ENCODE peak calls at places on chromosomes 3 and 15, in eight cellular contexts. J is uterus, Z is A549, N is Peyer's patch, X is heart left ventricle, V is adrenal gland, M is GM12878, B is IMR-90. W is an unnamed sample.

GRCh38 chr3:127796751-127797150 is 25.6 kb downstream of the MGLL start:
- DNase-seq in J (no peak), Z (no peak), N (no peak), X (no peak), V (no peak), M (no peak), B (no peak), W (no peak)

GRCh38 chr3:151403246-151403645 is 18.7 kb upstream of the P2RY12 start:
- DNase-seq in J (no peak), Z (no peak), N (no peak), X (no peak), V (no peak), M (no peak), B (peak), W (no peak)

GRCh38 chr3:71402872-71403271 is 180.7 kb downstream of the FOXP1 start:
- DNase-seq in J (no peak), Z (no peak), N (no peak), X (no peak), V (no peak), M (no peak), B (no peak), W (no peak)

GRCh38 chr3:125357032-125357658 is 18.0 kb downstream of the ZNF148 start:
- DNase-seq in J (no peak), Z (peak), N (peak), X (peak), V (peak), M (no peak), B (peak), W (no peak)

GRCh38 chr15:99424978-99425665 is 140.7 kb upstream of the MEF2A start:
- DNase-seq in J (peak), Z (no peak), N (no peak), X (no peak), V (peak), M (no peak), B (peak), W (no peak)

GRCh38 chr3:28590216-28590615 is 241.6 kb upstream of the AZI2 start:
- DNase-seq in J (no peak), Z (no peak), N (no peak), X (no peak), V (no peak), M (no peak), B (peak), W (no peak)

GRCh38 chr15:62534996-62535395 is 369.9 kb upstream of the C2CD4B start:
- DNase-seq in J (no peak), Z (no peak), N (no peak), X (no peak), V (no peak), M (no peak), B (no peak), W (no peak)

GRCh38 chr3:52456169-52456799 is 880 bp downstream of the NISCH start:
- DNase-seq in J (no peak), Z (no peak), N (no peak), X (peak), V (peak), M (no peak), B (peak), W (no peak)

GRCh38 chr3:181292984-181293383 is 303.4 kb upstream of the DNAJC19 start:
- DNase-seq in J (no peak), Z (no peak), N (no peak), X (no peak), V (no peak), M (no peak), B (peak), W (no peak)

GRCh38 chr15:71002321-71002720 is 109.7 kb downstream of the LRRC49 start:
- DNase-seq in J (no peak), Z (no peak), N (no peak), X (no peak), V (no peak), M (no peak), B (peak), W (no peak)

DNA sequence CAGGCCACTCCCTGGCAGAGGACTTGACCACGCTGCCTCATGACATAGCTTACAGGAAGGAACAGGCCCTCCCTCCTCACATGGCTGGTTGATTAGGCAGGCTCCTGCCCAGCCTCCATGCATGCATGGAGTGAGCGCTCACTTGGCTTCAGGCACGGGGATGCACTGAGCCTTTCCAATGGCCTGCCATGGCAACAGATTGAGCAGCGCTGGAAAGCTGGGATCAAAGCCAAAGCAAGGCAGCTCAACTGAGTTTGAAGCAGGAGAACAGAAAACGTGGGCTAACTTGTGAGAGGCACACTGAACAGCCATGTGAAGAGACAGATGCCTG is 5.9 kb upstream of the GRAMD2A start:
- DNase-seq in J (no peak), Z (peak), N (no peak), X (peak), V (peak), M (no peak), B (peak), W (no peak)
- TF ChIP-seq POLR2A in J (no peak), Z (no peak), N (no peak), X (no peak), V (no peak), M (no peak), B (no peak), W (no peak)

DNA sequence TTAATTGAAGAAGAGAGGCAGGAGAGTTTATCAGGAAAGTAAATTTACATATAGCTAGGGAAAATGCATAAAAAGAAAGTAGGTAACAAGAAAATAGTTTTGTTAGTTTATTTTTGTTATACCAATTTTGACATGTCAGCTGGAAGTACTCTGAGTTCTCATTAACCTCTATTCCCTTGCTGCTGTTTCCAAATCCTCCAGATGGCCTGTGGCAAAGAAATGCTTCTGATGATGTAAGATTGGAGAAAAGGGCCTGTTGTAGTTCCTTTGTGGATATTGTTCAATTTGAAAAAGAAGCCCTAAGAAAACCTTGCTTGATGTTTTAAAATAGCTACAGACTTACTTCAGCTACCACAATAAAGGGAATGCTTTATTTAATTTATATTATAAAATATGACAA is 192.9 kb upstream of the SLITRK3 start:
- DNase-seq in J (no peak), Z (no peak), N (no peak), X (no peak), V (no peak), M (no peak), B (no peak), W (no peak)
- TF ChIP-seq POLR2A in J (no peak), Z (no peak), N (no peak), X (no peak), V (no peak), M (no peak), B (no peak), W (no peak)

GRCh38 chr3:141412087-141412935 is 44.0 kb downstream of the ZBTB38 start:
- DNase-seq in J (peak), Z (peak), N (peak), X (peak), V (peak), M (no peak), B (peak), W (no peak)
- TF ChIP-seq POLR2A in J (no peak), Z (no peak), N (no peak), X (no peak), V (peak), M (peak), B (peak), W (no peak)

GRCh38 chr3:160435747-160436146 is 13.8 kb downstream of the TRIM59 start:
- DNase-seq in J (no peak), Z (no peak), N (no peak), X (no peak), V (no peak), M (no peak), B (no peak), W (no peak)
- TF ChIP-seq POLR2A in J (no peak), Z (no peak), N (no peak), X (no peak), V (no peak), M (no peak), B (no peak), W (no peak)

GRCh38 chr3:96779810-96780209 is 34.6 kb upstream of the EPHA6 start:
- DNase-seq in J (no peak), Z (no peak), N (no peak), X (no peak), V (no peak), M (no peak), B (no peak), W (no peak)

GRCh38 chr3:96776818-96777217 is 37.6 kb upstream of the EPHA6 start:
- DNase-seq in J (no peak), Z (no peak), N (no peak), X (no peak), V (no peak), M (no peak), B (no peak), W (no peak)
- TF ChIP-seq POLR2A in J (no peak), Z (no peak), N (no peak), X (no peak), V (no peak), M (no peak), B (no peak), W (no peak)

GRCh38 chr3:25664066-25664809 is 469 bp downstream of the TOP2B start:
- DNase-seq in J (peak), Z (peak), N (peak), X (peak), V (peak), M (no peak), B (peak), W (no peak)
- TF ChIP-seq POLR2A in J (no peak), Z (peak), N (no peak), X (no peak), V (no peak), M (peak), B (peak), W (no peak)

GRCh38 chr3:194134757-194135515 is 1.0 kb upstream of the HES1 start:
- DNase-seq in J (peak), Z (peak), N (peak), X (peak), V (peak), M (peak), B (peak), W (peak)

GRCh38 chr3:194133661-194134230 is 2.2 kb upstream of the HES1 start:
- DNase-seq in J (peak), Z (peak), N (peak), X (peak), V (peak), M (no peak), B (peak), W (no peak)

GRCh38 chr3:194132465-194133358 is 3.2 kb upstream of the HES1 start:
- DNase-seq in J (no peak), Z (peak), N (no peak), X (no peak), V (no peak), M (no peak), B (no peak), W (no peak)

GRCh38 chr3:194135516-194135805 is 487 bp upstream of the HES1 start:
- DNase-seq in J (no peak), Z (no peak), N (no peak), X (no peak), V (no peak), M (no peak), B (no peak), W (no peak)

DNA sequence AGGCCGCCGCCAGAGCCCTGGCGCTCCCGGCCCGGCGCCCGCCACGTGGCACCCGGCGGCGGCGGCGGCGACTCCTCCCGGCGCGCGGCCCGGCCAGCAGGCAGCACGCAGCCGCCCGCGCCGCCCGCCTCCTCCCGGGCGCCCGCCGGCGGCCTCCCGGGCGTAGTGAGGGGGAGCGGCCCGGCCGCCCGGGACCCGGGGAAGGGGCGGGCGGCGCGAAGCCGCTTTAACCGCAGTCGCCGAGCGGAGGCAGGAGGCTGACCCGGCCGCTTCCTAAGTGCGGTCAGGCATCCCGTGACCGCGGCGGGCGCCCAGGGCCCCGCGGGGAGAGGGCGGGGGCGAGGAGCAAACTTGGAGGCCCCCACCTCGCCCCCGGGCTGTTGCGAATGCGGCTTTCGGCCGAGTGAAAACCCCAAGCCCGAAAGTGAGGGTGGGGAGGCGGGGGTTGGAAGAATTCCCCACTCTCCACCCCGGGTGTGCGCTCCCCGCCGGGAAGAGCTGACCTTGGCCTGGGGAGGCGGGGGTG is 1.7 kb upstream of the HES1 start:
- DNase-seq in J (no peak), Z (no peak), N (peak), X (peak), V (peak), M (no peak), B (no peak), W (peak)
- TF ChIP-seq POLR2A in J (peak), Z (no peak), N (no peak), X (no peak), V (no peak), M (peak), B (peak), W (no peak)

GRCh38 chr3:113744941-113745272 is 1.1 kb downstream of the NAA50 start:
- DNase-seq in J (no peak), Z (no peak), N (no peak), X (no peak), V (no peak), M (no peak), B (no peak), W (no peak)

GRCh38 chr3:113745273-113746068 is 578 bp downstream of the NAA50 start:
- DNase-seq in J (peak), Z (peak), N (peak), X (peak), V (peak), M (peak), B (peak), W (no peak)

GRCh38 chr3:113747719-113748046 is 848 bp downstream of the ATP6V1A start:
- DNase-seq in J (no peak), Z (no peak), N (no peak), X (no peak), V (no peak), M (peak), B (no peak), W (no peak)

GRCh38 chr3:113746069-113746954 is at the start of gene NAA50:
- DNase-seq in J (peak), Z (peak), N (peak), X (peak), V (peak), M (peak), B (peak), W (peak)

GRCh38 chr3:113746955-113747718 is at the start of gene ATP6V1A:
- DNase-seq in J (peak), Z (peak), N (peak), X (peak), V (peak), M (no peak), B (no peak), W (peak)
- TF ChIP-seq POLR2A in J (peak), Z (no peak), N (peak), X (no peak), V (peak), M (peak), B (no peak), W (no peak)

GRCh38 chr3:8094415-8094814 is 407.2 kb upstream of the LMCD1 start:
- DNase-seq in J (no peak), Z (no peak), N (no peak), X (no peak), V (no peak), M (no peak), B (no peak), W (no peak)
- TF ChIP-seq POLR2A in J (no peak), Z (no peak), N (no peak), X (no peak), V (no peak), M (no peak), B (no peak), W (no peak)

DNA sequence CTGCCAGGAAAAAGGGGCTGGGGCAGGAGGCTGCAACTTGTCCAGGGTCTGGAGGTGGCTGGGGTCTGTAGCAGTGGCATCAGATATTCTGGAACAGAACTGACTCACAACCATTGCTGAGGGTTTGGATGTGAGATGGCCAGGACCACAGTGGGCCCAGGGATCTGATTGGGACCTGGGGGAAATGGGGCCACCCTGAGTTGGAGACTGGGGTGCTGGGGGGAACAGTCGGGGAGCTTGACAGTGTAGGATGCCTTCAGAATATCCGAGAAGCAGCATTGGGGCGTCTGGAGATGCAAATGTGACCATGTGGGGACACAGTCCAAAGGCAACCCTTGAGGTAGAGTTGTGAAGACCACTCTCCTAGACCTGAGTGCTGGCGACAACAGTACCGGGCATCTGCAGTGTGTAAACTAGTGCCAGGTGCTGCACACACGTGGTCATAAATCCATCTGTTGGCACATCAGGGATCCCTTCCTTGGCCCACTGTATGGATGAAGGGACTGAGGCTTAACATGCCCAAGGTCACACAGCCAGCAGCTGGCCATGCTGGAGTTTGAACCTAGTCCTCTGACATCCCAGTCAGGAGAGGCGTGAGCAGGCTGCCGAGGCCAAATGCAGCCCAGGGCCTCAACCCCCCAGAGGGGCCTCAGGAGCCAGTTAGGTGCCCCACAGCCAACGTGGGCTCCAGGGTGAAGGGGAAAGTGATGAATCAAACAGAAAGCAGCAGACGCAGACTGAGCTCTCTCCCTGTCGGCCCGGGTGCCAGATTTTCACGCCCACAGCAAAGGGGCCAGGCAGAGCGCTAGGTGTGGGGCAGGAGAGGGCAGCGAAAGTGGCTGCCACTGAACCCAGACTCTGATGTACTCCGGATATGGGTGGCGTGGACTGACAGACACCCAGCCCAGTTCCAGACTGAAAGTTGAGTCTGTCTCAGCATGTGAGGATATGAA is 18.8 kb downstream of the HEMK1 start:
- DNase-seq in J (no peak), Z (no peak), N (no peak), X (no peak), V (no peak), M (peak), B (no peak), W (no peak)
- TF ChIP-seq POLR2A in J (no peak), Z (no peak), N (no peak), X (no peak), V (no peak), M (peak), B (no peak), W (no peak)